ENCODE peak calls at places on chromosomes 1 and 21, in seven cellular contexts. H is spleen, I is ovary, A is pancreas, E is aorta, R is IMR-90, Y is thoracic aorta. V is an unnamed sample.

GRCh38 chr1:228286505-228287417 is 78.9 kb downstream of the OBSCN start:
- DNase-seq in A (no peak), H (peak; percentile 71), I (peak; percentile 14), R (no peak), Y (no peak), E (peak; percentile 71), V (no peak)

GRCh38 chr1:156476501-156477298 is 23.9 kb downstream of the MEF2D start:
- DNase-seq in I (peak; percentile 73), Y (no peak), R (peak; percentile 93), A (no peak), H (no peak), E (peak; percentile 86), V (no peak)

GRCh38 chr1:246126580-246126979 is 380.5 kb downstream of the SMYD3 start:
- DNase-seq in Y (no peak), I (no peak), E (no peak), R (no peak), A (no peak), H (no peak), V (no peak)

GRCh38 chr1:60681095-60681860 is 401.1 kb upstream of the NFIA start:
- DNase-seq in R (no peak), H (no peak), A (no peak), E (no peak), I (no peak), Y (no peak), V (peak; percentile 42)

GRCh38 chr1:63916485-63917360 is 142.9 kb downstream of the ROR1 start:
- DNase-seq in R (no peak), Y (no peak), H (no peak), A (peak; percentile 43), I (no peak), E (no peak), V (no peak)

GRCh38 chr1:3956527-3957170 is 56.6 kb upstream of the C1orf174 start:
- DNase-seq in H (no peak), R (no peak), I (no peak), A (no peak), E (no peak), Y (no peak), V (no peak)

GRCh38 chr1:167687919-167688519 is 33.8 kb upstream of the MPZL1 start:
- DNase-seq in E (no peak), H (no peak), Y (no peak), A (peak; percentile 44), R (peak; percentile 78), I (peak; percentile 82), V (peak; percentile 94)

GRCh38 chr1:115654663-115655306 is 13.0 kb downstream of the VANGL1 start:
- DNase-seq in Y (no peak), A (peak; percentile 18), H (no peak), R (peak; percentile 41), E (no peak), I (no peak), V (no peak)

GRCh38 chr1:186325239-186325638 is 49.8 kb downstream of the TPR start:
- DNase-seq in H (no peak), Y (no peak), A (no peak), I (no peak), R (peak; percentile 29), E (no peak), V (no peak)

GRCh38 chr1:214638997-214639396 is 36.0 kb downstream of the CENPF start:
- DNase-seq in R (peak; percentile 76), E (no peak), Y (no peak), I (no peak), H (no peak), A (no peak), V (no peak)

GRCh38 chr1:36324322-36324802 is 917 bp upstream of the EVA1B start:
- DNase-seq in I (no peak), E (peak; percentile 70), R (no peak), H (no peak), A (no peak), Y (no peak), V (no peak)

GRCh38 chr1:13901041-13901440 is 201.1 kb downstream of the PRDM2 start:
- DNase-seq in E (no peak), A (no peak), H (no peak), R (no peak), I (peak; percentile 77), Y (no peak), V (no peak)

GRCh38 chr21:45640888-45641479 is 2.5 kb upstream of the PCBP3 start:
- DNase-seq in R (peak; percentile 18), A (no peak), Y (no peak), E (no peak), H (peak; percentile 90), I (peak; percentile 35), V (peak; percentile 90)

GRCh38 chr1:8416857-8417256 is 98.9 kb downstream of the SLC45A1 start:
- DNase-seq in R (no peak), H (no peak), I (no peak), A (no peak), E (no peak), Y (no peak), V (no peak)

GRCh38 chr1:85862456-85862855 is 154.2 kb upstream of the ZNHIT6 start:
- DNase-seq in R (peak; percentile 71), I (no peak), H (no peak), Y (no peak), A (no peak), E (no peak), V (no peak)

GRCh38 chr1:38455829-38456563 is 403.6 kb downstream of the RRAGC start:
- DNase-seq in Y (no peak), A (no peak), R (no peak), E (no peak), H (no peak), I (no peak), V (peak; percentile 89)

GRCh38 chr1:90993245-90993644 is 28.6 kb downstream of the ZNF644 start:
- DNase-seq in E (no peak), A (peak; percentile 7), R (no peak), H (no peak), Y (no peak), I (no peak), V (no peak)

GRCh38 chr1:54989968-54990810 is 8.5 kb upstream of the BSND start:
- DNase-seq in A (no peak), Y (no peak), R (peak; percentile 23), E (no peak), I (no peak), H (no peak), V (no peak)

GRCh38 chr1:230423261-230423660 is 2.9 kb downstream of the PGBD5 start:
- DNase-seq in E (no peak), Y (no peak), A (no peak), H (no peak), R (no peak), I (no peak), V (peak; percentile 64)

GRCh38 chr1:65235867-65236805 is 73.2 kb upstream of the DNAJC6 start:
- DNase-seq in H (no peak), E (no peak), Y (no peak), I (no peak), R (peak; percentile 37), A (no peak), V (no peak)

GRCh38 chr21:27365394-27365793 is 398.5 kb upstream of the ADAMTS5 start:
- DNase-seq in I (no peak), E (no peak), A (no peak), Y (no peak), H (no peak), R (peak; percentile 76), V (no peak)

GRCh38 chr1:93633313-93633712 is 48.3 kb downstream of the BCAR3 start:
- DNase-seq in H (no peak), Y (no peak), A (no peak), I (no peak), R (no peak), E (no peak), V (no peak)

GRCh38 chr1:47534040-47534328 is 96.1 kb downstream of the FOXD2 start:
- DNase-seq in H (no peak), A (no peak), Y (no peak), R (no peak), E (no peak), I (no peak), V (no peak)

GRCh38 chr1:5706239-5706638 is 286.0 kb downstream of the NPHP4 start:
- DNase-seq in E (no peak), H (no peak), A (no peak), I (no peak), R (no peak), Y (no peak), V (no peak)

GRCh38 chr1:43256675-43257570 is 12.9 kb upstream of the TMEM125 start:
- DNase-seq in E (no peak), I (no peak), Y (no peak), A (peak; percentile 69), R (no peak), H (peak; percentile 17), V (no peak)

GRCh38 chr1:195618287-195618686 is 990.0 kb downstream of the KCNT2 start:
- DNase-seq in E (no peak), Y (no peak), I (no peak), A (no peak), R (no peak), H (no peak), V (no peak)

GRCh38 chr1:195617157-195617556 is 991.1 kb downstream of the KCNT2 start:
- DNase-seq in I (no peak), E (no peak), Y (no peak), H (no peak), R (no peak), A (no peak), V (no peak)
- H3K4me3 ChIP-seq in I (no peak overlapping the region), E (no peak overlapping the region), Y (no peak overlapping the region), H (no peak overlapping the region), R (no peak overlapping the region), A (no peak overlapping the region), V (no peak overlapping the region)

GRCh38 chr1:46489638-46490602 is at the start of gene DMBX1:
- DNase-seq in I (no peak), H (peak; percentile 70), A (peak; percentile 34), R (no peak), Y (no peak), E (peak; percentile 71), V (no peak)
- H3K4me3 ChIP-seq in I (peak within 1 kb of the TSS; percentile 15), H (peak within 1 kb of the TSS; percentile 30), A (peak within 1 kb of the TSS; percentile 33), R (no peak within 1 kb of the TSS), Y (peak within 1 kb of the TSS; percentile 68), E (peak within 1 kb of the TSS; percentile 29), V (peak within 1 kb of the TSS; percentile 46)

GRCh38 chr1:204885790-204886189 is 15.1 kb downstream of the NFASC start:
- DNase-seq in R (no peak), H (no peak), E (no peak), Y (no peak), I (no peak), A (no peak), V (no peak)
- H3K4me3 ChIP-seq in R (no peak overlapping the region), H (no peak overlapping the region), E (no peak overlapping the region), Y (no peak overlapping the region), I (peak overlapping the region; percentile 6), A (no peak overlapping the region), V (peak overlapping the region; percentile 22)

GRCh38 chr1:180271640-180272255 is 41.7 kb downstream of the LHX4 start:
- DNase-seq in Y (no peak), E (no peak), I (no peak), H (no peak), R (no peak), A (no peak), V (no peak)
- H3K4me3 ChIP-seq in Y (no peak overlapping the region), E (no peak overlapping the region), I (no peak overlapping the region), H (no peak overlapping the region), R (no peak overlapping the region), A (no peak overlapping the region), V (no peak overlapping the region)

V was measured in esophagus muscularis mucosa.